ENCODE peak calls at places on chromosomes 16 and 17, in eight cellular contexts. T is cardiac fibroblast, H is astrocyte, S is RWPE1, B is tibial artery, J is coronary artery, K is epithelial cell of esophagus, Q is WTC11. O is an unnamed sample.

GRCh38 chr17:50198026-50198669 is 3.3 kb downstream of the COL1A1 start:
- DNase-seq in S (peak; percentile 58), J (no peak), Q (peak; percentile 64), H (no peak), K (peak; percentile 77), B (peak; percentile 77), T (peak; percentile 76), O (peak; percentile 56)

GRCh38 chr17:5272313-5272712 is 9.8 kb upstream of the RABEP1 start:
- DNase-seq in T (no peak), Q (no peak), S (no peak), J (no peak), B (no peak), K (peak; percentile 39), H (no peak), O (no peak)

GRCh38 chr16:88428616-88429386 is 24.3 kb upstream of the ZFPM1 start:
- DNase-seq in T (no peak), K (no peak), Q (no peak), S (no peak), H (no peak), B (no peak), J (no peak), O (no peak)

GRCh38 chr16:15055141-15056053 is 477 bp downstream of the NTAN1 start:
- DNase-seq in S (peak; percentile 14), T (peak; percentile 39), J (peak; percentile 82), H (no peak), K (no peak), Q (peak; percentile 69), B (peak; percentile 46), O (peak; percentile 57)

GRCh38 chr17:21113106-21113690 is 13.6 kb upstream of the DHRS7B start:
- DNase-seq in J (no peak), S (no peak), B (no peak), K (no peak), H (no peak), T (no peak), Q (no peak), O (no peak)

GRCh38 chr17:49994085-49995054 is 654 bp downstream of the DLX3 start:
- DNase-seq in K (no peak), T (no peak), S (peak; percentile 36), Q (peak; percentile 63), H (no peak), J (peak; percentile 59), B (no peak), O (no peak)

GRCh38 chr16:54936086-54936978 is 5.7 kb downstream of the IRX5 start:
- DNase-seq in K (peak; percentile 63), B (no peak), Q (peak; percentile 74), J (no peak), T (peak; percentile 32), S (no peak), H (peak; percentile 72), O (peak; percentile 42)

GRCh38 chr16:17213025-17213424 is 257.7 kb downstream of the XYLT1 start:
- DNase-seq in H (no peak), Q (no peak), K (no peak), J (no peak), T (no peak), B (no peak), S (no peak), O (no peak)

GRCh38 chr16:68737046-68737729 is at the start of gene CDH1:
- DNase-seq in S (peak; percentile 99), H (no peak), Q (peak; percentile 99), K (peak; percentile 96), J (no peak), T (no peak), B (no peak), O (no peak)

GRCh38 chr17:29573558-29573870 is 5.0 kb downstream of the TP53I13 start:
- DNase-seq in B (no peak), T (no peak), K (no peak), Q (no peak), S (no peak), H (no peak), J (peak; percentile 76), O (no peak)

GRCh38 chr16:75241955-75242354 is 9.5 kb downstream of the BCAR1 start:
- DNase-seq in S (no peak), T (no peak), J (no peak), Q (no peak), K (no peak), H (no peak), B (no peak), O (no peak)

GRCh38 chr17:36036240-36036639 is 18.5 kb upstream of the CCL23 start:
- DNase-seq in K (no peak), Q (no peak), H (no peak), T (no peak), B (no peak), S (no peak), J (no peak), O (no peak)

GRCh38 chr17:3556905-3557767 is 476 bp downstream of the TRPV3 start:
- DNase-seq in S (peak; percentile 11), Q (no peak), T (no peak), K (peak; percentile 21), B (no peak), H (no peak), J (no peak), O (no peak)

GRCh38 chr17:4914009-4914408 is 11.1 kb upstream of the CHRNE start:
- DNase-seq in B (no peak), S (no peak), H (no peak), K (no peak), J (no peak), Q (no peak), T (peak; percentile 34), O (no peak)

GRCh38 chr16:80620656-80621605 is 80.1 kb downstream of the DYNLRB2 start:
- DNase-seq in H (no peak), Q (no peak), B (no peak), K (no peak), S (no peak), T (no peak), J (no peak), O (no peak)

GRCh38 chr17:69525920-69526841 is 111.7 kb downstream of the MAP2K6 start:
- DNase-seq in S (peak; percentile 55), K (peak; percentile 72), J (no peak), B (peak; percentile 34), Q (peak; percentile 36), T (peak; percentile 77), H (peak; percentile 26), O (peak; percentile 36)

GRCh38 chr17:69518951-69519350 is 104.5 kb downstream of the MAP2K6 start:
- DNase-seq in J (no peak), H (no peak), S (no peak), T (no peak), Q (no peak), K (no peak), B (no peak), O (no peak)

GRCh38 chr17:69524854-69525253 is 110.4 kb downstream of the MAP2K6 start:
- DNase-seq in H (no peak), S (no peak), T (no peak), J (no peak), K (peak; percentile 27), Q (no peak), B (no peak), O (no peak)

GRCh38 chr17:69528035-69528434 is 113.5 kb downstream of the MAP2K6 start:
- DNase-seq in H (no peak), J (no peak), S (no peak), Q (no peak), K (no peak), T (no peak), B (no peak), O (no peak)

DNA sequence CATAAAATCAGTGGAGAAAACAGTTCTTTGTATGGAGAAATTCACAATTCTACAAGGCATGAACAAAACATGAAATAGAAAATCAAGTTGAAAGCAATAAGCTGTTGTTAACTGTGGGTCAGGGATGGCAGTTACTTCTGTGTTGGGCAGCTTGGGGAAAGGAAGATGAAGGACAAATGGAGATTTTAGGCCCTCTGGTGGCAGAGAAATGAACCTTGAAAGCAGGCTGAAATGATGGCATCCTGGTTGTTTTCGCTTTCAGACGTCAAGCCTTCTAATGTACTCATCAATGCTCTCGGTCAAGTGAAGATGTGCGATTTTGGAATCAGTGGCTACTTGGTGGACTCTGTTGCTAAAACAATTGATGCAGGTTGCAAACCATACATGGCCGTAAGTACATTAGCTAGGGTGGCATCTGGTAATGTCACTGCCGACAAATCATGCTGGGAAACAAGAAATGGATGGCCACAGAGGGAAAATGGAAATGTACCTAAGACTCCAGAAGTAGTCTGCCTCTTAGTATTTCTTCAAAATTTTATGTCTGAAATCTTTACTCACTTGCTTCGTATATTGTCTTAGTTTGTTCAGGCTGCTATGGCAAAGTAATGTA is 108.9 kb downstream of the MAP2K6 start:
- DNase-seq in K (peak; percentile 69), H (peak; percentile 31), B (peak; percentile 26), S (peak; percentile 42), Q (no peak), J (no peak), T (peak; percentile 67), O (no peak)
- TF ChIP-seq CTCF in K (peak; percentile 84), H (peak; percentile 82), B (peak; percentile 76), S (peak; percentile 78), Q (peak; percentile 48), J (no peak), T (peak; percentile 80), O (peak; percentile 80)

GRCh38 chr17:42027961-42028790 is 8.3 kb downstream of the NKIRAS2 start:
- DNase-seq in Q (peak; percentile 76), S (no peak), T (no peak), B (no peak), J (no peak), H (no peak), K (peak; percentile 41), O (no peak)
- TF ChIP-seq CTCF in Q (no peak), S (no peak), T (peak; percentile 42), B (no peak), J (no peak), H (no peak), K (peak; percentile 46), O (peak; percentile 29)

GRCh38 chr17:16415031-16415924 is at the start of gene TRPV2:
- DNase-seq in B (no peak), S (no peak), K (no peak), T (no peak), H (no peak), Q (peak; percentile 62), J (no peak), O (no peak)
- TF ChIP-seq CTCF in B (peak; percentile 36), S (no peak), K (peak; percentile 15), T (peak; percentile 17), H (no peak), Q (peak; percentile 23), J (peak; percentile 19), O (no peak)

DNA sequence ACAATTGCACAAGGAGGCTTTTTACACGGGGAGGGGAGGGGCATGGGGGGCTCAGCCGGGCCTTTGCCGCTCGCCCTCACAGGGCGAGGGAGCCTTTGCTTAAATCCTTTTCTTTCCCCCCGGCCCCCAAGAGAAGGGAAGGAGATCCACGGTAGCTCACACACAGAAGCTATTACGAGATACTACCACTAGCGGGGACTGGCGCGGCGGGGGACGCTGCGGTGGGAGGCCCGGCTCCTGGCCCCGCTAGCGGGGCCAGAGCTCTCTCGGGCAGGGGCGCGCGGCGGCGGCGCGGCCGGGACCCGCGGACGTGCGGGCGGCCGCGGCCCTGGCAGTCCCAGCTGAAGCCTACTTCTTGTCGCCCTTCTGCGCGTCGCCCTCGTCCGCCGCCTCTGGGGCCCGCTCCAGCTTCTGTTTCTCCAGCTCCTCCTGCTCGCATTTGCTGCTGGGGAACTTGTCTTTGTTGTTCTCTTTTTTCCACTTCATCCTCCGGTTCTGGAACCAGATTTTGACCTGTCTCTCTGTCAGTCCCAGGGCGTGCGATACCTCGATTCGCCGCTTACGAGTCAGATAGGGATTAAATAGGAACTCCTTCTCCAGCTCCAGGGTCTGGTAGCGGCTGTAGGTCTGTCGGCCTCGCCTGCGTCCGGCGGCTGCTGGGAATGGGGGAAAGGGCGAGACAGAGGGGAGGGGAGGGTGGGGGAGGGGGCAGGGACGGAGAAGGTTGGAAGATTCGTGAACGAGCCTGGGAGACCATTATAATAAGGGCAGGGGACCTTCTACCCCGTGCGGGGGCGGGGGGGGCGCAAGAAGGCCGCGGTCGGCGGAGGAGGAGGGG is 2.0 kb downstream of the HOXB8 start:
- DNase-seq in J (no peak), Q (no peak), H (no peak), T (no peak), S (no peak), B (no peak), K (peak; percentile 22), O (no peak)
- TF ChIP-seq CTCF in J (no peak), Q (no peak), H (no peak), T (peak; percentile 38), S (peak; percentile 66), B (peak; percentile 33), K (no peak), O (peak; percentile 47)